ENCODE peak calls at places on chromosomes 13 and 19, in ten cellular contexts. V is upper lobe of left lung, N is transverse colon, Y is A673, B is breast epithelium, K is Peyer's patch, L is ascending aorta, T is right lobe of liver, A is tibial artery, Q is brain microvascular endothelial cell. W is an unnamed sample.

GRCh38 chr19:6126335-6126974 is 9.0 kb upstream of the ACSBG2 start:
- DNase-seq in V (no peak), K (no peak), B (no peak), Q (peak), T (no peak), L (no peak), N (no peak), A (no peak), Y (peak), W (no peak)

GRCh38 chr13:63700366-63700765 is 2284.7 kb upstream of the PCDH20 start:
- DNase-seq in A (no peak), L (no peak), Q (no peak), B (no peak), K (no peak), N (no peak), Y (no peak), T (no peak), V (no peak), W (no peak)

GRCh38 chr13:80345771-80346510 is 5.0 kb upstream of the SPRY2 start:
- DNase-seq in V (no peak), Q (no peak), N (no peak), L (no peak), A (no peak), B (no peak), T (no peak), K (no peak), Y (no peak), W (no peak)

GRCh38 chr19:39696418-39696817 is 7.9 kb upstream of the LGALS14 start:
- DNase-seq in V (no peak), B (no peak), K (no peak), T (no peak), Y (no peak), A (no peak), L (no peak), Q (no peak), N (no peak), W (no peak)

GRCh38 chr19:34317311-34317927 is 47.6 kb upstream of the GPI start:
- DNase-seq in V (no peak), B (no peak), T (no peak), Y (peak), K (no peak), Q (no peak), L (no peak), N (peak), A (no peak), W (peak)

GRCh38 chr13:47708386-47708785 is 292.7 kb downstream of the SUCLA2 start:
- DNase-seq in L (no peak), Y (no peak), T (no peak), N (no peak), Q (peak), V (no peak), A (no peak), K (no peak), B (no peak), W (no peak)

GRCh38 chr19:3748965-3749364 is 12.5 kb downstream of the APBA3 start:
- DNase-seq in N (no peak), L (no peak), A (no peak), Y (no peak), T (peak), Q (no peak), B (no peak), V (no peak), K (no peak), W (no peak)

GRCh38 chr19:426725-427445 is 17.9 kb upstream of the C2CD4C start:
- DNase-seq in L (no peak), T (no peak), N (no peak), V (peak), A (no peak), Y (no peak), B (no peak), K (no peak), Q (no peak), W (no peak)

GRCh38 chr13:100659578-100659977 is 15.0 kb downstream of the TMTC4 start:
- DNase-seq in N (no peak), B (no peak), Y (no peak), V (no peak), A (no peak), T (no peak), Q (no peak), K (no peak), L (no peak), W (no peak)

GRCh38 chr19:10769533-10770491 is 51.9 kb downstream of the DNM2 start:
- DNase-seq in V (no peak), A (peak), K (peak), Y (no peak), B (no peak), L (peak), N (peak), Q (no peak), T (peak), W (no peak)

GRCh38 chr13:97296740-97297139 is 74.6 kb downstream of the MBNL2 start:
- DNase-seq in K (no peak), Y (no peak), B (no peak), Q (no peak), A (no peak), L (no peak), T (no peak), V (no peak), N (no peak), W (no peak)
- H3K27ac ChIP-seq in K (peak), Y (no peak), B (no peak), Q (no peak), A (no peak), L (no peak), T (no peak), V (no peak), N (peak), W (no peak)

GRCh38 chr13:23086951-23087350 is 93.8 kb upstream of the SGCG start:
- DNase-seq in Y (peak), A (no peak), Q (no peak), T (no peak), L (no peak), N (no peak), K (no peak), V (no peak), B (no peak), W (no peak)

GRCh38 chr13:23081901-23082300 is 98.9 kb upstream of the SGCG start:
- DNase-seq in B (no peak), L (no peak), N (no peak), Q (no peak), T (no peak), A (no peak), Y (no peak), V (no peak), K (no peak), W (no peak)

GRCh38 chr13:23087884-23088283 is 92.9 kb upstream of the SGCG start:
- DNase-seq in B (no peak), Q (peak), V (no peak), T (no peak), Y (peak), K (no peak), N (no peak), A (no peak), L (no peak), W (no peak)
- TF ChIP-seq CTCF in B (no peak), Q (peak), V (no peak), T (peak), Y (peak), K (no peak), N (no peak), A (peak), L (no peak), W (peak)

GRCh38 chr19:16920816-16921529 is 32.2 kb downstream of the F2RL3 start:
- DNase-seq in T (peak), B (no peak), V (no peak), L (no peak), K (no peak), N (no peak), Y (peak), Q (peak), A (no peak), W (no peak)
- H3K27ac ChIP-seq in T (no peak), B (no peak), V (no peak), L (no peak), K (no peak), N (no peak), Y (no peak), Q (no peak), A (no peak), W (no peak)

GRCh38 chr19:48010932-48011758 is 16.7 kb downstream of the ELSPBP1 start:
- DNase-seq in T (no peak), L (no peak), N (no peak), Q (no peak), V (no peak), Y (no peak), K (no peak), B (no peak), A (no peak), W (no peak)

GRCh38 chr19:48000846-48001245 is 6.4 kb downstream of the ELSPBP1 start:
- DNase-seq in K (no peak), B (no peak), L (no peak), Y (no peak), N (no peak), T (no peak), A (no peak), V (no peak), Q (no peak), W (no peak)

GRCh38 chr19:48004236-48004635 is 9.8 kb downstream of the ELSPBP1 start:
- DNase-seq in T (no peak), K (no peak), B (no peak), A (no peak), N (no peak), L (no peak), Y (no peak), V (no peak), Q (no peak), W (no peak)

DNA sequence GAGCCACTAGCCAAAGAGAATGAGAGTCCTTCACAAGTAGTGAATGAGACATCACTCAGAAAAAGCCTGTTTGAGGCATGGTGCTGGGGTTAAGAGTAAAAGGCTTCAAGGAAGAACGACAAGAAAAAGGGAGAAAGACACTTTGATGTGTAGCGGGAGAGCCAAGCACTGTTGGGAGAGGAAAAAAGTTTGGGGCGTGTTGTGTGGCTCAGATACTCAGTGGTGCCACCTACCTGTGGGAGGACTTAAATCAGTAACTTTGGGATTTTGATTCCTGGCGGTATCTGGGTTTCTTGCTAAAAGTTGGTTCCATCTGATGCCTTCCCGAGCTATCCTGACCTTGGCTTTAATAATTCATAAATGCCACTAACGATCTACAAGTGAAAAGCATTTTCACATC is 12.3 kb downstream of the ELSPBP1 start:
- DNase-seq in Y (peak), T (no peak), Q (no peak), B (no peak), K (no peak), V (no peak), N (no peak), L (no peak), A (no peak), W (no peak)
- TF ChIP-seq CTCF in Y (peak), T (no peak), Q (peak), B (no peak), K (no peak), V (no peak), N (no peak), L (no peak), A (no peak), W (peak)

GRCh38 chr13:28237944-28238343 is 99.6 kb downstream of the PAN3 start:
- DNase-seq in K (no peak), A (no peak), V (no peak), T (no peak), Y (no peak), L (no peak), Q (no peak), B (no peak), N (no peak), W (no peak)
- H3K27ac ChIP-seq in K (no peak), A (no peak), V (no peak), T (no peak), Y (no peak), L (no peak), Q (no peak), B (no peak), N (no peak), W (no peak)

GRCh38 chr19:31058676-31059075 is 290.6 kb downstream of the TSHZ3 start:
- DNase-seq in B (no peak), Q (no peak), K (no peak), A (no peak), V (no peak), Y (no peak), L (no peak), N (no peak), T (no peak), W (no peak)

GRCh38 chr19:31049431-31049830 is 299.8 kb downstream of the TSHZ3 start:
- DNase-seq in B (no peak), N (peak), Y (no peak), Q (no peak), L (no peak), V (no peak), K (no peak), A (no peak), T (no peak), W (no peak)

GRCh38 chr19:31055454-31055853 is 293.8 kb downstream of the TSHZ3 start:
- DNase-seq in B (no peak), Y (no peak), T (no peak), L (no peak), A (no peak), Q (no peak), V (no peak), K (no peak), N (no peak), W (no peak)

GRCh38 chr19:31054430-31054829 is 294.8 kb downstream of the TSHZ3 start:
- DNase-seq in A (peak), Y (peak), N (peak), L (no peak), V (no peak), B (no peak), K (no peak), T (no peak), Q (peak), W (peak)
- TF ChIP-seq CTCF in A (no peak), Y (peak), N (peak), L (no peak), V (peak), B (no peak), K (peak), T (peak), Q (peak), W (no peak)

DNA sequence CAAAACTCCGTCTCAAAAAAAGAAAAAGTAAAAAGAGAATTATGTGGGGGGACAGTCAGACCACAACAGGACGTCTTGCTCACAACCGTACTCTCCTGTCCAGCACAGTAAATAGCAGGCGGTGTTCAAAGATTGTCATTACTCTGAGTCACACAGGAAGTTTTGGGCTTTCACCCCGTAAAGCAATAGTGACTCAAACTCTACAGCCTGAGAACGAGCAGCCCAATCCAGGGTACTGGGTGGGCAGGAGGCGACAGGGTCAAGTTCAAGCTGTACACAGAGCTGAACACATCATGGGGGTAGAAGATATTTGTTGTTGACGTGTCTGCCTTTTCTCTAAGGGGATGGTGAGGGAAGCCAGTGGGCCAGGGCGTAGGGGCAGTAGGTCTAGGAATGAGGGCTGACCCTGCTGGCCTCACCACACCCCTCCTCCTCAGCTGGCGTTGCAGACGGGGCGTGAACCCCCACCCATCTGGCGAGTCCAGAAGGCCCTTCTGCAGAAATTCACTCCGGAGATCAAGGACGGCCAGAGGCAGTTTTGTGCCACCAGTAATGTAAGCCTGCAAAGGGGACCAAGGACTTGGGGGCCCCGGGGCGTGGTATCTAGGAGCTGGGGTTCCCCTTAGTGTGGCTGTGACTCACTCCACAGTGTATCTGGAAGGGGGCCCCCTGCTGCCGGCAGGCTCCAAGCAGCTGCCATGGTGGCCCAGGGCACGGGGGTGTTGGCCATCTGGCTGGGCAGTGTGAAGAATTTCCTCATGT is 23.3 kb downstream of the PRR12 start:
- DNase-seq in B (no peak), Y (no peak), A (no peak), K (no peak), V (peak), T (no peak), N (no peak), L (no peak), Q (peak), W (no peak)
- H3K27ac ChIP-seq in B (no peak), Y (no peak), A (no peak), K (no peak), V (no peak), T (no peak), N (no peak), L (no peak), Q (peak), W (no peak)

DNA sequence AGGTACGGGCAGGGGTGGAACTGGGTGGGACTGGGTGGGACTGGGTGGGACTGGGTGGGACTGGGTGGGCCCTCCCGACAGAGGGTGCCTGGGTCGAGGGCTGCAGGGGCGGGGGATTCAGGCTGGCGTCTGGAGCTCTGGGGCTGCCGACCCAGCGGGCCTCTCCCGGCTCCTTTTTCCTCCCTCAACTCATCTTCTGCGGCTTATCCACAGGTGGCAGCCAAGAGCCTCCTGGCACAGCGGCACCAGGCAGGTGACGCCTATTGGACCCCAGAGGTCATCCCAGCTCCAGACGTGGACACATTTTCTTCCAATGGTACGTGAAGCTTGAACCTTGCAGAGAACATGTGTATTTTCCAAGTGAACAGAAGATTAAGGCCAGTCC is 533 bp downstream of the ZNF544 start:
- DNase-seq in K (no peak), L (no peak), A (no peak), N (no peak), V (peak), B (no peak), Y (peak), Q (peak), T (no peak), W (no peak)
- TF ChIP-seq CTCF in K (no peak), L (no peak), A (no peak), N (no peak), V (no peak), B (no peak), Y (peak), Q (peak), T (no peak), W (no peak)

W was measured in CD4-positive, alpha-beta T cell.